ENCODE peak calls at places on chromosomes 4 and X, in nine cellular contexts. One of them, this sample, is unnamed.

GRCh38 chr4:142473218-142473959 is 372.7 kb downstream of the INPP4B start:
- DNase-seq in ovary: peak
- DNase-seq in GM12891: no peak
- DNase-seq in NB4: no peak
- DNase-seq in Peyer's patch: peak
- DNase-seq in esophagus squamous epithelium: no peak
- DNase-seq in uterus: peak
- DNase-seq in stomach: no peak
- DNase-seq in testis: no peak
- DNase-seq in this sample: no peak

GRCh38 chr4:139889194-139889762 is 223.7 kb downstream of the MGST2 start:
- DNase-seq in esophagus squamous epithelium: no peak
- DNase-seq in testis: no peak
- DNase-seq in stomach: no peak
- DNase-seq in ovary: no peak
- DNase-seq in Peyer's patch: no peak
- DNase-seq in GM12891: no peak
- DNase-seq in NB4: no peak
- DNase-seq in uterus: no peak
- DNase-seq in this sample: no peak

GRCh38 chrX:67570839-67571238 is 27.0 kb downstream of the AR start:
- DNase-seq in GM12891: no peak
- DNase-seq in ovary: no peak
- DNase-seq in esophagus squamous epithelium: no peak
- DNase-seq in Peyer's patch: no peak
- DNase-seq in NB4: no peak
- DNase-seq in uterus: no peak
- DNase-seq in testis: no peak
- DNase-seq in stomach: no peak
- DNase-seq in this sample: no peak

GRCh38 chr4:183611210-183611830 is 47.7 kb downstream of the RWDD4 start:
- DNase-seq in uterus: no peak
- DNase-seq in Peyer's patch: no peak
- DNase-seq in esophagus squamous epithelium: no peak
- DNase-seq in NB4: no peak
- DNase-seq in stomach: no peak
- DNase-seq in ovary: no peak
- DNase-seq in GM12891: no peak
- DNase-seq in testis: no peak
- DNase-seq in this sample: no peak

GRCh38 chr4:104424368-104424921 is 70.2 kb downstream of the CXXC4 start:
- DNase-seq in Peyer's patch: no peak
- DNase-seq in GM12891: no peak
- DNase-seq in ovary: no peak
- DNase-seq in stomach: no peak
- DNase-seq in NB4: no peak
- DNase-seq in uterus: no peak
- DNase-seq in esophagus squamous epithelium: no peak
- DNase-seq in testis: peak
- DNase-seq in this sample: no peak

GRCh38 chrX:154366666-154367055 is 7.8 kb downstream of the FLNA start:
- DNase-seq in stomach: no peak
- DNase-seq in Peyer's patch: no peak
- DNase-seq in NB4: no peak
- DNase-seq in GM12891: no peak
- DNase-seq in esophagus squamous epithelium: no peak
- DNase-seq in ovary: no peak
- DNase-seq in uterus: no peak
- DNase-seq in testis: no peak
- DNase-seq in this sample: no peak

GRCh38 chr4:68271851-68272756 is 26.6 kb upstream of the TMPRSS11B start:
- DNase-seq in esophagus squamous epithelium: no peak
- DNase-seq in Peyer's patch: no peak
- DNase-seq in GM12891: peak
- DNase-seq in NB4: peak
- DNase-seq in uterus: no peak
- DNase-seq in testis: no peak
- DNase-seq in ovary: no peak
- DNase-seq in stomach: no peak
- DNase-seq in this sample: peak

GRCh38 chrX:8987672-8988250 is 46.2 kb downstream of the FAM9B start:
- DNase-seq in GM12891: no peak
- DNase-seq in stomach: no peak
- DNase-seq in uterus: no peak
- DNase-seq in Peyer's patch: peak
- DNase-seq in testis: no peak
- DNase-seq in NB4: no peak
- DNase-seq in esophagus squamous epithelium: no peak
- DNase-seq in ovary: no peak
- DNase-seq in this sample: no peak

GRCh38 chr4:177339794-177340374 is 30.2 kb downstream of the NEIL3 start:
- DNase-seq in NB4: peak
- DNase-seq in stomach: no peak
- DNase-seq in testis: no peak
- DNase-seq in uterus: no peak
- DNase-seq in ovary: no peak
- DNase-seq in esophagus squamous epithelium: no peak
- DNase-seq in Peyer's patch: no peak
- DNase-seq in GM12891: no peak
- DNase-seq in this sample: peak

GRCh38 chr4:91837608-91838029 is 466.1 kb upstream of the GRID2 start:
- DNase-seq in NB4: no peak
- DNase-seq in ovary: no peak
- DNase-seq in Peyer's patch: no peak
- DNase-seq in uterus: no peak
- DNase-seq in GM12891: no peak
- DNase-seq in testis: no peak
- DNase-seq in esophagus squamous epithelium: no peak
- DNase-seq in stomach: no peak
- DNase-seq in this sample: no peak

GRCh38 chrX:3026074-3026588 is 15.1 kb upstream of the ARSF start:
- DNase-seq in testis: no peak
- DNase-seq in esophagus squamous epithelium: no peak
- DNase-seq in uterus: no peak
- DNase-seq in ovary: no peak
- DNase-seq in stomach: no peak
- DNase-seq in NB4: no peak
- DNase-seq in GM12891: no peak
- DNase-seq in Peyer's patch: no peak
- DNase-seq in this sample: no peak

GRCh38 chr4:156252300-156253016 is 298.8 kb upstream of the CTSO start:
- DNase-seq in testis: no peak
- DNase-seq in esophagus squamous epithelium: no peak
- DNase-seq in stomach: no peak
- DNase-seq in GM12891: no peak
- DNase-seq in uterus: no peak
- DNase-seq in ovary: no peak
- DNase-seq in Peyer's patch: no peak
- DNase-seq in NB4: no peak
- DNase-seq in this sample: no peak

GRCh38 chr4:141140271-141141205 is 7.3 kb upstream of the RNF150 start:
- DNase-seq in GM12891: no peak
- DNase-seq in uterus: no peak
- DNase-seq in Peyer's patch: no peak
- DNase-seq in esophagus squamous epithelium: no peak
- DNase-seq in testis: peak
- DNase-seq in ovary: no peak
- DNase-seq in stomach: no peak
- DNase-seq in NB4: no peak
- DNase-seq in this sample: no peak

GRCh38 chr4:149711588-149711987 is 104.1 kb downstream of the IQCM start:
- DNase-seq in uterus: no peak
- DNase-seq in ovary: no peak
- DNase-seq in testis: no peak
- DNase-seq in esophagus squamous epithelium: no peak
- DNase-seq in stomach: no peak
- DNase-seq in Peyer's patch: no peak
- DNase-seq in GM12891: no peak
- DNase-seq in NB4: no peak
- DNase-seq in this sample: no peak

GRCh38 chr4:149709640-149710039 is 106.0 kb downstream of the IQCM start:
- DNase-seq in NB4: no peak
- DNase-seq in testis: no peak
- DNase-seq in GM12891: no peak
- DNase-seq in uterus: no peak
- DNase-seq in stomach: no peak
- DNase-seq in esophagus squamous epithelium: no peak
- DNase-seq in ovary: no peak
- DNase-seq in Peyer's patch: no peak
- DNase-seq in this sample: no peak

GRCh38 chr4:149715822-149716585 is 99.6 kb downstream of the IQCM start:
- DNase-seq in esophagus squamous epithelium: no peak
- DNase-seq in ovary: peak
- DNase-seq in NB4: no peak
- DNase-seq in testis: no peak
- DNase-seq in uterus: no peak
- DNase-seq in Peyer's patch: no peak
- DNase-seq in stomach: no peak
- DNase-seq in GM12891: no peak
- DNase-seq in this sample: no peak

GRCh38 chr4:149716728-149717127 is 98.9 kb downstream of the IQCM start:
- DNase-seq in testis: no peak
- DNase-seq in Peyer's patch: no peak
- DNase-seq in stomach: no peak
- DNase-seq in NB4: no peak
- DNase-seq in GM12891: no peak
- DNase-seq in esophagus squamous epithelium: no peak
- DNase-seq in uterus: no peak
- DNase-seq in ovary: no peak
- DNase-seq in this sample: no peak

DNA sequence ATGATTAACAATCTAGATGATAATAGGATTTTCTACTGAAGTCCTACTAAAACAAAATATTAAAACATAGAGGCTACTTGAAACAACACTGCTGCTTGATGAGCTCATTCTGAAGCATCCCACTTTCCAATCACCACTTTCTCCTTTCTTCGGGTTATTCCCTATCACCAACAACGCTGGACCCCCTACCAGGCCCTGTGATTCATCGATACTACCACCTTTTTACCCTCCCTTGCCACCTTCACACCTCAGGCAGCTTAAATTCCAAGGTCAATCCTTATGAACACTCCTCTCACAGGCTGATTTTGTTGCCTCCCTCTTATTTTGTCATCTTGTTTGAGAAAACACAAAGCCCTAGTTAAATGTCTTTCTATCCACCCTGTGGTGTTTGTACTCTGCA is 102.6 kb downstream of the IQCM start:
- DNase-seq in Peyer's patch: no peak
- DNase-seq in esophagus squamous epithelium: no peak
- DNase-seq in NB4: no peak
- DNase-seq in stomach: no peak
- DNase-seq in ovary: no peak
- DNase-seq in testis: no peak
- DNase-seq in uterus: no peak
- DNase-seq in GM12891: no peak
- DNase-seq in this sample: no peak
- TF ChIP-seq POLR2A in Peyer's patch: no peak
- TF ChIP-seq POLR2A in esophagus squamous epithelium: no peak
- TF ChIP-seq POLR2A in NB4: no peak
- TF ChIP-seq POLR2A in stomach: no peak
- TF ChIP-seq POLR2A in ovary: no peak
- TF ChIP-seq POLR2A in testis: no peak
- TF ChIP-seq POLR2A in uterus: no peak
- TF ChIP-seq POLR2A in GM12891: no peak
- TF ChIP-seq POLR2A in this sample: no peak

GRCh38 chr4:73533515-73534422 is 52.2 kb downstream of the AFM start:
- DNase-seq in Peyer's patch: peak
- DNase-seq in GM12891: no peak
- DNase-seq in NB4: no peak
- DNase-seq in testis: no peak
- DNase-seq in esophagus squamous epithelium: no peak
- DNase-seq in uterus: no peak
- DNase-seq in stomach: no peak
- DNase-seq in ovary: no peak
- DNase-seq in this sample: no peak

GRCh38 chr4:73541251-73541650 is 59.7 kb downstream of the AFM start:
- DNase-seq in uterus: no peak
- DNase-seq in NB4: no peak
- DNase-seq in ovary: no peak
- DNase-seq in Peyer's patch: no peak
- DNase-seq in esophagus squamous epithelium: no peak
- DNase-seq in testis: no peak
- DNase-seq in GM12891: no peak
- DNase-seq in stomach: no peak
- DNase-seq in this sample: no peak

GRCh38 chr4:73539386-73539785 is 57.8 kb downstream of the AFM start:
- DNase-seq in GM12891: no peak
- DNase-seq in uterus: no peak
- DNase-seq in testis: no peak
- DNase-seq in NB4: no peak
- DNase-seq in stomach: no peak
- DNase-seq in ovary: no peak
- DNase-seq in Peyer's patch: no peak
- DNase-seq in esophagus squamous epithelium: no peak
- DNase-seq in this sample: no peak

DNA sequence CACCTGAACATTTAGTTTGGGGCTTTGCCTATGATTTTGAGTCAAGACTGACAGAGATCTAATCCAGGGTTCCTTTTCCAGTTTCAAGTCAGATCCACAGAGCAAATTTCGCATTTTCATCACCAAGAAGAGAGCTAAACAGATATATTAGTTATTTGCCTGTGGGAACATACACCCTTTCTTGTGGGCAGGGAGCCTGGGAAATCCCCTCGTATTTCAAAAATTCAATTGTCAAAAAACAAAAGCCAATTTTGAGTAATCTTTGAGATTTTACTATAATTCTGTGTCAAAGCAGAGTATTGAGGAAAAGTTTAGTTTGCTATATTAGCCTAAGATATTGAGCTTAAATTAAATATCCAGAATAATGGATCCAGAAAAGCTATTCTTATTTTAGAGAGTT is 56.6 kb downstream of the AFM start:
- DNase-seq in Peyer's patch: no peak
- DNase-seq in testis: no peak
- DNase-seq in GM12891: no peak
- DNase-seq in stomach: no peak
- DNase-seq in uterus: no peak
- DNase-seq in esophagus squamous epithelium: no peak
- DNase-seq in NB4: no peak
- DNase-seq in ovary: no peak
- DNase-seq in this sample: no peak
- TF ChIP-seq POLR2A in Peyer's patch: no peak
- TF ChIP-seq POLR2A in testis: no peak
- TF ChIP-seq POLR2A in GM12891: no peak
- TF ChIP-seq POLR2A in stomach: no peak
- TF ChIP-seq POLR2A in uterus: no peak
- TF ChIP-seq POLR2A in esophagus squamous epithelium: no peak
- TF ChIP-seq POLR2A in NB4: no peak
- TF ChIP-seq POLR2A in ovary: no peak
- TF ChIP-seq POLR2A in this sample: no peak

GRCh38 chr4:119212964-119213606 is 572 bp downstream of the USP53 start:
- DNase-seq in ovary: peak
- DNase-seq in uterus: peak
- DNase-seq in Peyer's patch: peak
- DNase-seq in stomach: peak
- DNase-seq in testis: peak
- DNase-seq in NB4: peak
- DNase-seq in GM12891: peak
- DNase-seq in esophagus squamous epithelium: peak
- DNase-seq in this sample: peak
- TF ChIP-seq POLR2A in ovary: no peak
- TF ChIP-seq POLR2A in uterus: peak
- TF ChIP-seq POLR2A in Peyer's patch: no peak
- TF ChIP-seq POLR2A in stomach: no peak
- TF ChIP-seq POLR2A in testis: no peak
- TF ChIP-seq POLR2A in NB4: peak
- TF ChIP-seq POLR2A in GM12891: no peak
- TF ChIP-seq POLR2A in esophagus squamous epithelium: no peak
- TF ChIP-seq POLR2A in this sample: no peak

GRCh38 chrX:20141281-20142220 is at the start of gene EIF1AX:
- DNase-seq in Peyer's patch: peak
- DNase-seq in stomach: peak
- DNase-seq in GM12891: peak
- DNase-seq in esophagus squamous epithelium: peak
- DNase-seq in testis: peak
- DNase-seq in uterus: peak
- DNase-seq in NB4: peak
- DNase-seq in ovary: peak
- DNase-seq in this sample: peak
- TF ChIP-seq POLR2A in Peyer's patch: peak
- TF ChIP-seq POLR2A in stomach: no peak
- TF ChIP-seq POLR2A in GM12891: peak
- TF ChIP-seq POLR2A in esophagus squamous epithelium: peak
- TF ChIP-seq POLR2A in testis: peak
- TF ChIP-seq POLR2A in uterus: peak
- TF ChIP-seq POLR2A in NB4: peak
- TF ChIP-seq POLR2A in ovary: peak
- TF ChIP-seq POLR2A in this sample: peak